ENCODE peak calls at places on chromosomes 2 and 18, in five cellular contexts. One of them, this sample, is unnamed.

GRCh38 chr2:145914716-145915115 is 1394.8 kb upstream of the ZEB2 start:
- DNase-seq in uterus: no peak
- DNase-seq in activated CD4-positive, alpha-beta T cell treated with anti-CD3 and anti-CD28 coated beads for 48 hours: no peak
- DNase-seq in left ventricle myocardium inferior: no peak
- DNase-seq in H9: no peak
- DNase-seq in this sample: no peak

GRCh38 chr2:101041413-101041812 is 39.3 kb downstream of the RPL31 start:
- DNase-seq in uterus: no peak
- DNase-seq in activated CD4-positive, alpha-beta T cell treated with anti-CD3 and anti-CD28 coated beads for 48 hours: no peak
- DNase-seq in left ventricle myocardium inferior: no peak
- DNase-seq in H9: no peak
- DNase-seq in this sample: no peak

GRCh38 chr2:210169871-210170441 is 1.3 kb downstream of the KANSL1L start:
- DNase-seq in uterus: no peak
- DNase-seq in activated CD4-positive, alpha-beta T cell treated with anti-CD3 and anti-CD28 coated beads for 48 hours: no peak
- DNase-seq in left ventricle myocardium inferior: no peak
- DNase-seq in H9: no peak
- DNase-seq in this sample: peak; percentile 22

GRCh38 chr2:100765481-100765880 is 54.5 kb upstream of the NPAS2 start:
- DNase-seq in uterus: no peak
- DNase-seq in activated CD4-positive, alpha-beta T cell treated with anti-CD3 and anti-CD28 coated beads for 48 hours: no peak
- DNase-seq in left ventricle myocardium inferior: no peak
- DNase-seq in H9: no peak
- DNase-seq in this sample: no peak

GRCh38 chr2:239304533-239305221 is 96.1 kb downstream of the HDAC4 start:
- DNase-seq in uterus: peak; percentile 12
- DNase-seq in activated CD4-positive, alpha-beta T cell treated with anti-CD3 and anti-CD28 coated beads for 48 hours: no peak
- DNase-seq in left ventricle myocardium inferior: no peak
- DNase-seq in H9: no peak
- DNase-seq in this sample: no peak

GRCh38 chr2:120430957-120431356 is 85.0 kb downstream of the INHBB start:
- DNase-seq in uterus: no peak
- DNase-seq in activated CD4-positive, alpha-beta T cell treated with anti-CD3 and anti-CD28 coated beads for 48 hours: no peak
- DNase-seq in left ventricle myocardium inferior: no peak
- DNase-seq in H9: peak; percentile 21
- DNase-seq in this sample: no peak

GRCh38 chr18:27860011-27860410 is 316.9 kb downstream of the CDH2 start:
- DNase-seq in uterus: no peak
- DNase-seq in activated CD4-positive, alpha-beta T cell treated with anti-CD3 and anti-CD28 coated beads for 48 hours: no peak
- DNase-seq in left ventricle myocardium inferior: no peak
- DNase-seq in H9: no peak
- DNase-seq in this sample: no peak

GRCh38 chr2:175690113-175690716 is 311.9 kb downstream of the LNPK start:
- DNase-seq in uterus: no peak
- DNase-seq in activated CD4-positive, alpha-beta T cell treated with anti-CD3 and anti-CD28 coated beads for 48 hours: peak; percentile 9
- DNase-seq in left ventricle myocardium inferior: no peak
- DNase-seq in H9: no peak
- DNase-seq in this sample: peak; percentile 42

GRCh38 chr2:241123816-241124536 is 21.9 kb upstream of the MTERF4 start:
- DNase-seq in uterus: no peak
- DNase-seq in activated CD4-positive, alpha-beta T cell treated with anti-CD3 and anti-CD28 coated beads for 48 hours: peak; percentile 54
- DNase-seq in left ventricle myocardium inferior: no peak
- DNase-seq in H9: no peak
- DNase-seq in this sample: no peak

GRCh38 chr2:64533882-64534281 is 9.8 kb downstream of the AFTPH start:
- DNase-seq in uterus: no peak
- DNase-seq in activated CD4-positive, alpha-beta T cell treated with anti-CD3 and anti-CD28 coated beads for 48 hours: no peak
- DNase-seq in left ventricle myocardium inferior: no peak
- DNase-seq in H9: no peak
- DNase-seq in this sample: no peak

GRCh38 chr2:74010087-74010541 is 25.4 kb downstream of the TET3 start:
- DNase-seq in uterus: no peak
- DNase-seq in activated CD4-positive, alpha-beta T cell treated with anti-CD3 and anti-CD28 coated beads for 48 hours: no peak
- DNase-seq in left ventricle myocardium inferior: no peak
- DNase-seq in H9: no peak
- DNase-seq in this sample: no peak

GRCh38 chr2:239162141-239162821 is 238.5 kb downstream of the HDAC4 start:
- DNase-seq in uterus: peak; percentile 11
- DNase-seq in activated CD4-positive, alpha-beta T cell treated with anti-CD3 and anti-CD28 coated beads for 48 hours: no peak
- DNase-seq in left ventricle myocardium inferior: peak; percentile 9
- DNase-seq in H9: peak; percentile 17
- DNase-seq in this sample: no peak

GRCh38 chr2:134217316-134217715 is 36.6 kb upstream of the MGAT5 start:
- DNase-seq in uterus: no peak
- DNase-seq in activated CD4-positive, alpha-beta T cell treated with anti-CD3 and anti-CD28 coated beads for 48 hours: no peak
- DNase-seq in left ventricle myocardium inferior: no peak
- DNase-seq in H9: no peak
- DNase-seq in this sample: no peak

GRCh38 chr2:159010963-159011362 is 42.5 kb downstream of the TANC1 start:
- DNase-seq in uterus: no peak
- DNase-seq in activated CD4-positive, alpha-beta T cell treated with anti-CD3 and anti-CD28 coated beads for 48 hours: no peak
- DNase-seq in left ventricle myocardium inferior: no peak
- DNase-seq in H9: no peak
- DNase-seq in this sample: no peak

GRCh38 chr2:235330775-235331438 is 162.9 kb upstream of the AGAP1 start:
- DNase-seq in uterus: no peak
- DNase-seq in activated CD4-positive, alpha-beta T cell treated with anti-CD3 and anti-CD28 coated beads for 48 hours: no peak
- DNase-seq in left ventricle myocardium inferior: no peak
- DNase-seq in H9: no peak
- DNase-seq in this sample: peak; percentile 75

GRCh38 chr2:176525058-176525457 is 255.8 kb downstream of the MTX2 start:
- DNase-seq in uterus: no peak
- DNase-seq in activated CD4-positive, alpha-beta T cell treated with anti-CD3 and anti-CD28 coated beads for 48 hours: no peak
- DNase-seq in left ventricle myocardium inferior: no peak
- DNase-seq in H9: no peak
- DNase-seq in this sample: no peak

GRCh38 chr2:198127627-198128026 is 323.2 kb downstream of the PLCL1 start:
- DNase-seq in uterus: peak; percentile 21
- DNase-seq in activated CD4-positive, alpha-beta T cell treated with anti-CD3 and anti-CD28 coated beads for 48 hours: peak; percentile 57
- DNase-seq in left ventricle myocardium inferior: peak; percentile 14
- DNase-seq in H9: peak; percentile 38
- DNase-seq in this sample: peak; percentile 66

GRCh38 chr2:198214108-198214736 is 409.8 kb downstream of the PLCL1 start:
- DNase-seq in uterus: no peak
- DNase-seq in activated CD4-positive, alpha-beta T cell treated with anti-CD3 and anti-CD28 coated beads for 48 hours: no peak
- DNase-seq in left ventricle myocardium inferior: no peak
- DNase-seq in H9: no peak
- DNase-seq in this sample: no peak

GRCh38 chr18:58078889-58079573 is 35.0 kb downstream of the NEDD4L start:
- DNase-seq in uterus: no peak
- DNase-seq in activated CD4-positive, alpha-beta T cell treated with anti-CD3 and anti-CD28 coated beads for 48 hours: no peak
- DNase-seq in left ventricle myocardium inferior: no peak
- DNase-seq in H9: no peak
- DNase-seq in this sample: no peak

GRCh38 chr18:8657873-8658521 is 47.4 kb upstream of the MTCL1 start:
- DNase-seq in uterus: no peak
- DNase-seq in activated CD4-positive, alpha-beta T cell treated with anti-CD3 and anti-CD28 coated beads for 48 hours: no peak
- DNase-seq in left ventricle myocardium inferior: no peak
- DNase-seq in H9: peak; percentile 44
- DNase-seq in this sample: no peak

GRCh38 chr18:2303517-2304238 is 267.6 kb downstream of the METTL4 start:
- DNase-seq in uterus: no peak
- DNase-seq in activated CD4-positive, alpha-beta T cell treated with anti-CD3 and anti-CD28 coated beads for 48 hours: no peak
- DNase-seq in left ventricle myocardium inferior: no peak
- DNase-seq in H9: no peak
- DNase-seq in this sample: no peak

This sample was measured in AG20443.